ENCODE peak calls at places on chromosomes 16 and 17, in nine cellular contexts. X is brain microvascular endothelial cell, T is nephron progenitor cell, U is astrocyte of the spinal cord, N is dorsolateral prefrontal cortex, I is heart right ventricle, B is fibroblast of villous mesenchyme, S is AG04450, C is WTC11. O is an unnamed sample.

GRCh38 chr17:82228842-82229685 is at the start of gene SLC16A3:
- DNase-seq in X (no peak), T (peak), U (peak), N (no peak), I (no peak), B (peak), S (no peak), C (peak), O (peak)

GRCh38 chr16:57357330-57358151 is 1.0 kb upstream of the CCL22 start:
- DNase-seq in X (no peak), T (no peak), U (no peak), N (no peak), I (no peak), B (no peak), S (no peak), C (no peak), O (no peak)

GRCh38 chr17:17361543-17362511 is 58.7 kb downstream of the NT5M start:
- DNase-seq in X (no peak), T (no peak), U (no peak), N (no peak), I (peak), B (peak), S (no peak), C (no peak), O (no peak)

GRCh38 chr17:27378482-27379200 is 77.6 kb upstream of the KSR1 start:
- DNase-seq in X (no peak), T (no peak), U (no peak), N (no peak), I (no peak), B (peak), S (no peak), C (no peak), O (no peak)

GRCh38 chr17:59373879-59374495 is 42.5 kb downstream of the YPEL2 start:
- DNase-seq in X (peak), T (no peak), U (peak), N (no peak), I (peak), B (peak), S (no peak), C (no peak), O (no peak)

GRCh38 chr17:40561871-40562611 is 3.2 kb downstream of the CCR7 start:
- DNase-seq in X (no peak), T (no peak), U (no peak), N (peak), I (no peak), B (no peak), S (no peak), C (peak), O (no peak)

GRCh38 chr16:51416921-51417320 is 265.9 kb upstream of the SALL1 start:
- DNase-seq in X (no peak), T (no peak), U (peak), N (no peak), I (no peak), B (no peak), S (peak), C (no peak), O (no peak)

GRCh38 chr17:37031493-37032083 is 82.8 kb downstream of the AATF start:
- DNase-seq in X (no peak), T (no peak), U (no peak), N (no peak), I (no peak), B (no peak), S (no peak), C (no peak), O (no peak)

DNA sequence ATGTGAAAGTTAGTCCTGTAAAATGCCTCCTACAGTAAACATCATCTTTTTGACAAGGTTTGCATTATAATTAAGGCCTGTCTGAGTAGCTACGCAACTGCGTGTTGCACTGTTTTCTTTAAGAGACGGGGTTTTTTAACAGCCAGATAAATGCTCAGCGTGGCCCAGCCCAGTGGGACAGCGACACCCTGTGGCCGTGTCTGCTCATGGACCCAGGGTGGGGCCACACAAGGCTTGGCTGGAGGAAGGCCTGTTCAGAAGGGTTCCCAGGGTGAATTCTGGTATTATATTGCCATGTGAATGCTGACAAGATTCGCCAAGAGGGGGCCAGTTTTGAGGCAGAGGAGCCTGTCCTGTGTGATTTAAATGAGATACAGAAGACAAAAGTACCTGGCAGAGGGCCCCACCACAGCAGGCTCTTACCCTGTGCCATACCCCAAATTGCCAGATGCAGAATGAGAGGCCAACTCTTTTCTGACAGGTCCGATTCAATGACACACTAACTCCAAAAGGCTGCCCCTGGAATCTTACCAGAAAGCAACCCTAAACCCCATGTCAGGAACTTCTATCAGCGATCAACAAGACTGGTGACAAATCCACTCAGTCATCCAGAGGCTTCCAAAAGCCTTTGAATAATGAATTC is 65.9 kb upstream of the IRX6 start:
- DNase-seq in X (peak), T (peak), U (peak), N (no peak), I (peak), B (peak), S (no peak), C (peak), O (peak)
- TF ChIP-seq CTCF in X (peak), T (peak), U (peak), N (peak), I (peak), B (peak), S (peak), C (peak), O (peak)

GRCh38 chr17:48952904-48953303 is 8.3 kb upstream of the SNF8 start:
- DNase-seq in X (peak), T (no peak), U (no peak), N (no peak), I (no peak), B (no peak), S (no peak), C (no peak), O (no peak)

GRCh38 chr17:48951572-48951971 is 6.9 kb upstream of the SNF8 start:
- DNase-seq in X (no peak), T (no peak), U (no peak), N (no peak), I (no peak), B (no peak), S (no peak), C (no peak), O (no peak)

DNA sequence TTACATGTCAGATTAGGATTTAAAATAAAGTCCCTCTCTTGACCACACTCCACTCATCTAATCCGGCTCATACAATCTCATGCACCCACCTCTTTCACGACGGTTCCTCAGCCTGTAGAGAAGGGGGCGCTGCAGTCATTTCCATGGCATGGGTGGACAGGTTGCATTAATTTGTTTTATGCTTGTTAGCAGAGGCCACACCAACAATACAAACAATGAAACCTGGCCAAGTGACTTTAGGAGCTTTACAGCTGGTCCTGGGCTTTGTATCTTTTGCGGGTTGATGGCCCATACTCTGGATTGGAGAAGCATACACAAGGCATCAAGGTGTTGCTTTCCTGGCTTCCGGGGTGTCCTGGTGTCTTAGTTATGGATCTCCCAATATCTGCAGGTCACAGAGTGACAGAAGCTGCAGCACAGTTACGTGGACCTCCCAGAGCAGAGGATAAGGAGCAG is 9.7 kb upstream of the SNF8 start:
- DNase-seq in X (peak), T (peak), U (peak), N (no peak), I (no peak), B (peak), S (no peak), C (peak), O (no peak)
- TF ChIP-seq CTCF in X (peak), T (peak), U (peak), N (no peak), I (peak), B (peak), S (peak), C (no peak), O (peak)

GRCh38 chr17:3693099-3693498 is 2.9 kb downstream of the P2RX5 start:
- DNase-seq in X (no peak), T (no peak), U (no peak), N (no peak), I (no peak), B (no peak), S (no peak), C (no peak), O (no peak)

GRCh38 chr17:3689262-3690093 is 6.5 kb downstream of the P2RX5 start:
- DNase-seq in X (no peak), T (no peak), U (no peak), N (no peak), I (no peak), B (no peak), S (no peak), C (no peak), O (no peak)

GRCh38 chr17:3690094-3690715 is 5.8 kb downstream of the P2RX5 start:
- DNase-seq in X (no peak), T (no peak), U (no peak), N (no peak), I (no peak), B (no peak), S (no peak), C (no peak), O (no peak)

GRCh38 chr17:3692346-3692745 is 3.6 kb downstream of the P2RX5 start:
- DNase-seq in X (no peak), T (no peak), U (no peak), N (no peak), I (no peak), B (no peak), S (no peak), C (peak), O (no peak)

GRCh38 chr17:3691539-3692166 is 4.3 kb downstream of the P2RX5 start:
- DNase-seq in X (no peak), T (no peak), U (no peak), N (no peak), I (no peak), B (no peak), S (no peak), C (peak), O (no peak)
- TF ChIP-seq CTCF in X (peak), T (no peak), U (no peak), N (no peak), I (no peak), B (no peak), S (no peak), C (no peak), O (peak)

GRCh38 chr16:77499373-77500285 is 64.8 kb upstream of the ADAMTS18 start:
- DNase-seq in X (peak), T (peak), U (peak), N (no peak), I (peak), B (peak), S (no peak), C (peak), O (no peak)
- TF ChIP-seq CTCF in X (peak), T (no peak), U (no peak), N (no peak), I (no peak), B (no peak), S (no peak), C (no peak), O (no peak)

DNA sequence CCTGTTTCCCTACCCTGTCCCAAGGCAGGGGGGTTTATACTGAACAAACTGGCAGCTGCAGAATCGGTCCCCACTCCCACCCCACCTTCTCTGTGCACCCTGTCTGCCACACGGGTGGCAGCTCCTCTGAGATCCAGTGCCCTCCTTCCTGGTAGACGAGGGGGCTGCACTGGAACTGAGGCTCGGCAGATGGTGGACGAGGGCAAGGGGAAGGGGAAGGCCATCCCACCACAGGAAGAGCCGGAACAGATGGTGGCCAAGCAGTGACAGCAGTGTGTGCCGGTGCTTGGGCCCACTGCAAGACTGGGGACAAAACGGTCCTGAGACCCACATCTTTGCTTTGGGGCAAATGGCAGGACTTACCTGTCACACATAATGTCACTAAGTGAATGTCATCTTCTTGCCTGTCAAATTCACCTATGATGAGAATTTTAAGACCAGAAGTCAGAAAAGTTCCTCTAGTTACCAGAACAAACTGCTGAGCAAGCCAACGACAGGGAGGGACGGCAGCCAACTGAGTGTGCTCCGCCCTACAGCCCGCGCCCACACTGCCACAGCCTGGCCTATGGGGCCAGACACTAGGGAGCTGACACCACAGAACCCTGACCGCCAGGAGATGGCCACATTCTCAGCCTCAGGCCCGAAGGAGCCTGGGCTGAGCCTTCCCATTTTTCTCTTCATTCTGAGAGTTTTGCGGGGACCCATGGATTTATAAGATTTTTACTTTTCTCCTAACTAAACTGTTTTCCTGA is 14.4 kb downstream of the NTAN1 start:
- DNase-seq in X (peak), T (no peak), U (peak), N (peak), I (peak), B (peak), S (no peak), C (peak), O (no peak)
- TF ChIP-seq CTCF in X (no peak), T (no peak), U (no peak), N (no peak), I (peak), B (peak), S (no peak), C (no peak), O (no peak)

GRCh38 chr17:43611230-43611969 is 50.3 kb downstream of the MEOX1 start:
- DNase-seq in X (no peak), T (no peak), U (no peak), N (no peak), I (no peak), B (no peak), S (no peak), C (no peak), O (no peak)
- TF ChIP-seq CTCF in X (no peak), T (no peak), U (no peak), N (no peak), I (no peak), B (no peak), S (no peak), C (no peak), O (no peak)

DNA sequence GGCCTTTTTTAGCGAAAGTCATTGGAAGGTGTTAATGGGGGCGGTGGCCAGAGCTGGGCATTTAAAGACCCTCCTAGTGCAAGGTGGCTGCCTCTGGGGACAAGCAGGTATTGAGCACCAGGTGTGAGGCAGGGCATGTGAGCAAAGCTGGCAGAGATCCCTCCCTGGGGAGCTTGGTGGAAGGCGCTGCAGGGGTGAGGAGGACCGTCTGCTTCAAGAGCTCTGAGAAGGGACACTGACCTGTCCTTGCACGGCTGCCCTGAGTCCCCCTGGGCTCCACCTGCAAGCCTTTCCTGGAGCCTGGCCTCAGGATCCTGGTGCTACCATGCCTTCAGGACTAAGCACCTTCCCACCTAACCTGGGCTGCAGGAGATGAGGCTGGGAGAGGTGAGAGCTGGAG is 127.0 kb upstream of the CIBAR2 start:
- DNase-seq in X (no peak), T (no peak), U (no peak), N (no peak), I (no peak), B (no peak), S (no peak), C (no peak), O (no peak)
- TF ChIP-seq CTCF in X (no peak), T (no peak), U (no peak), N (no peak), I (no peak), B (no peak), S (no peak), C (no peak), O (no peak)